ENCODE peak calls at places on chromosomes 1 and 21, in eight cellular contexts. U is cardiac muscle cell, J is glutamatergic neuron, B is GM13976, C is GM06990, T is WTC11, M is bronchial epithelial cell, Y is astrocyte of the spinal cord. D is an unnamed sample.

GRCh38 chr1:202976633-202977032 is 9.6 kb upstream of the CYB5R1 start:
- DNase-seq in B (no peak), U (no peak), T (no peak), Y (no peak), C (no peak), J (no peak), M (no peak), D (no peak)

GRCh38 chr1:64515427-64515826 is 45.5 kb downstream of the CACHD1 start:
- DNase-seq in U (no peak), C (no peak), M (peak), Y (peak), T (no peak), B (no peak), J (no peak), D (peak)

GRCh38 chr1:105485207-105485606 is 1571.3 kb upstream of the PRMT6 start:
- DNase-seq in M (peak), C (no peak), U (no peak), T (no peak), Y (peak), B (no peak), J (no peak), D (peak)

GRCh38 chr1:178541829-178542553 is 29.1 kb downstream of the TEX35 start:
- DNase-seq in Y (peak), T (peak), U (peak), B (peak), C (peak), J (peak), M (no peak), D (peak)

GRCh38 chr1:18009061-18009728 is 98.4 kb upstream of the IGSF21 start:
- DNase-seq in C (no peak), U (no peak), J (no peak), T (peak), Y (no peak), M (no peak), B (no peak), D (no peak)

GRCh38 chr1:72435025-72435424 is 152.7 kb upstream of the NEGR1 start:
- DNase-seq in C (no peak), Y (peak), M (peak), T (no peak), U (no peak), J (no peak), B (no peak), D (no peak)

GRCh38 chr21:46340998-46341397 is 17.0 kb downstream of the PCNT start:
- DNase-seq in U (no peak), M (no peak), Y (no peak), B (no peak), J (no peak), T (no peak), C (no peak), D (no peak)

GRCh38 chr1:25148673-25149300 is 83.5 kb downstream of the SYF2 start:
- DNase-seq in C (no peak), Y (no peak), J (no peak), T (no peak), B (peak), M (peak), U (no peak), D (peak)

GRCh38 chr1:110570307-110570706 is 35.9 kb downstream of the KCNA2 start:
- DNase-seq in Y (no peak), J (no peak), M (no peak), U (no peak), B (no peak), C (no peak), T (no peak), D (no peak)

GRCh38 chr1:116763787-116764465 is 9.7 kb downstream of the CD2 start:
- DNase-seq in T (peak), M (peak), J (peak), B (no peak), U (peak), C (no peak), Y (no peak), D (peak)

GRCh38 chr1:84573967-84574842 is at the start of gene CTBS:
- DNase-seq in U (peak), M (peak), J (peak), C (peak), T (peak), Y (peak), B (peak), D (peak)

GRCh38 chr1:236702995-236703394 is 16.7 kb downstream of the ACTN2 start:
- DNase-seq in J (no peak), U (peak), M (no peak), B (no peak), Y (no peak), T (no peak), C (no peak), D (no peak)

GRCh38 chr1:8690253-8690525 is 127.3 kb downstream of the RERE start:
- DNase-seq in M (no peak), C (no peak), T (no peak), J (no peak), B (no peak), U (no peak), Y (no peak), D (no peak)

GRCh38 chr1:114097109-114097508 is 56.6 kb downstream of the SYT6 start:
- DNase-seq in Y (no peak), M (no peak), U (no peak), T (no peak), C (no peak), B (no peak), J (no peak), D (no peak)

GRCh38 chr21:32143222-32143939 is 135.5 kb downstream of the MIS18A start:
- DNase-seq in J (no peak), M (no peak), C (no peak), B (no peak), U (no peak), Y (peak), T (peak), D (no peak)

GRCh38 chr1:145886811-145887210 is 1.1 kb upstream of the ANKRD35 start:
- DNase-seq in M (no peak), B (no peak), Y (no peak), J (no peak), U (no peak), T (no peak), C (no peak), D (no peak)

GRCh38 chr1:170620164-170620563 is 43.8 kb upstream of the PRRX1 start:
- DNase-seq in J (no peak), T (no peak), B (no peak), Y (no peak), U (no peak), C (no peak), M (no peak), D (no peak)

GRCh38 chr1:145805057-145805456 is 18.8 kb downstream of the RNF115 start:
- DNase-seq in U (no peak), J (no peak), T (no peak), M (peak), C (no peak), Y (peak), B (no peak), D (no peak)

GRCh38 chr1:182430263-182431068 is 19.5 kb upstream of the RGSL1 start:
- DNase-seq in Y (no peak), T (no peak), J (no peak), C (peak), U (no peak), B (peak), M (peak), D (no peak)

GRCh38 chr1:43577647-43578542 is 47.2 kb downstream of the PTPRF start:
- DNase-seq in U (no peak), C (no peak), M (no peak), J (peak), T (no peak), B (no peak), Y (no peak), D (no peak)

GRCh38 chr1:83689900-83690868 is 308.7 kb downstream of the TTLL7 start:
- DNase-seq in U (no peak), M (no peak), C (no peak), T (no peak), B (no peak), J (no peak), Y (peak), D (no peak)

GRCh38 chr21:43340491-43341348 is 86.2 kb downstream of the SIK1 start:
- DNase-seq in M (peak), B (no peak), C (no peak), J (no peak), T (no peak), U (no peak), Y (peak), D (peak)

GRCh38 chr1:151175036-151175741 is 592 bp downstream of the TMOD4 start:
- DNase-seq in U (no peak), B (no peak), T (no peak), M (no peak), C (no peak), Y (no peak), J (no peak), D (no peak)

GRCh38 chr21:44925027-44925755 is 4.5 kb upstream of the ITGB2 start:
- DNase-seq in B (no peak), U (no peak), Y (peak), M (peak), T (no peak), J (no peak), C (no peak), D (peak)

GRCh38 chr1:234968470-234968869 is 160.2 kb downstream of the TOMM20 start:
- DNase-seq in M (no peak), T (no peak), C (no peak), B (no peak), U (no peak), J (no peak), Y (no peak), D (peak)

GRCh38 chr1:93111561-93111960 is 32.5 kb downstream of the MTF2 start:
- DNase-seq in J (no peak), B (no peak), U (no peak), M (no peak), Y (peak), T (no peak), C (no peak), D (no peak)

GRCh38 chr1:87542697-87543096 is 214.0 kb downstream of the LMO4 start:
- DNase-seq in T (no peak), J (no peak), Y (no peak), B (no peak), U (no peak), M (no peak), C (no peak), D (no peak)

GRCh38 chr21:31967334-31967733 is 94.5 kb downstream of the HUNK start:
- DNase-seq in B (no peak), M (no peak), T (no peak), U (no peak), C (no peak), Y (no peak), J (no peak), D (no peak)

GRCh38 chr1:222547260-222547614 is 667 bp downstream of the HHIPL2 start:
- DNase-seq in T (no peak), J (no peak), B (no peak), U (no peak), Y (no peak), M (no peak), C (no peak), D (no peak)
- TF ChIP-seq CTCF in T (no peak), J (no peak), B (no peak), U (peak), Y (no peak), M (no peak), C (no peak), D (peak)

DNA sequence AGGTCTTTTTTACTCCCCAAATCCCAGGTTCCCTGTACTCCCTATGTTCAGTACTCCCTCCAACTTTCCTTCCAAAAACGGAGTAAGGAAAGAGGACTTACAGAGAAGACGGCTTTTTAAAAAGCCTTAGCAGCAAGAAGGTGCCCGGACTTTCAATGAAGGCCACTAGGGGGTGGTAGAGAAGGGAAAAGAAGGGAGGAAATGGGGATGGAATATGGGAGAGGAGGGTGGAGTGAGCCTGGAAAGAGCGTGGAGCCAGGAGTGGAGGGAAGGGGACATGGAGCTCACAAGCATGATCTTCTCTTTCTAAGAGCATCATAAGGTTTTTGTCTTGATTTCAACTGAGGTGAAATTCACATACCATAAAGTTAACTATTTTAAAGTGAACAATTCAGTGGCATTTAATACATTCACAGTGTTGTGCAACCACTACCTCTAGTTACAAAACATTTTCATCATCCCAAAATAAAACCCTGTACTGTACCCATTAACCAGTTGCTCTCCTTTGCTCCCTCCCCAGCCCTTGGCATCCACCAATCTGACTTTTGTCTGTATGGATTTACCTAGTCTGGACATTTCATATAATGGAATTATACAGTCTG is 129.9 kb downstream of the ZNF281 start:
- DNase-seq in J (peak), T (peak), Y (peak), M (peak), U (peak), B (peak), C (no peak), D (peak)
- TF ChIP-seq CTCF in J (peak), T (peak), Y (peak), M (peak), U (peak), B (peak), C (peak), D (peak)

GRCh38 chr1:48673725-48674124 is 103.0 kb downstream of the BEND5 start:
- DNase-seq in J (peak), U (peak), Y (no peak), C (no peak), T (peak), M (no peak), B (no peak), D (no peak)
- TF ChIP-seq CTCF in J (peak), U (peak), Y (no peak), C (peak), T (no peak), M (no peak), B (no peak), D (no peak)

DNA sequence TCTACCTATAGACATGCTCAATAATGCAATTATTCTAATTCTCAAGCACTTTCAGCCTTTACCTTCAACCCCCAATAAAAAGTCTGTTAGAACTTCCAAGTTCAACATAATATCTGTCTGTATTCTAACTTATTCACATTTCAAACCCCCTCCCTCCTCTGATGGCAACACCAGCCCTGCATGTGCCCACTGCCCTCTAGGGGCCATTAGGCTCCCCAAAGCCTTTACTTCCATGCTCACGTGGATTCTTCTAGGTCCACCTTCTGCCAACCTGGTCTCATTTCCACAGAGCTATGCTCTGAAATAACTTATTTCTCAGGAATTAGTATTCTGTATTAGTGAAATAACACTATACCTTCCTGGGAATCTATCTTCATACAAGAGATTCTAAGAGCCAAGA is 22.2 kb upstream of the KPRP start:
- DNase-seq in B (no peak), J (no peak), T (no peak), M (no peak), Y (no peak), C (no peak), U (no peak), D (peak)
- TF ChIP-seq CTCF in B (no peak), J (no peak), T (no peak), M (peak), Y (peak), C (peak), U (no peak), D (peak)

GRCh38 chr1:40650075-40650474 is 15.4 kb downstream of the RIMS3 start:
- DNase-seq in J (peak), C (no peak), U (peak), B (peak), T (peak), M (peak), Y (no peak), D (no peak)
- TF ChIP-seq CTCF in J (peak), C (peak), U (peak), B (peak), T (peak), M (peak), Y (peak), D (no peak)

DNA sequence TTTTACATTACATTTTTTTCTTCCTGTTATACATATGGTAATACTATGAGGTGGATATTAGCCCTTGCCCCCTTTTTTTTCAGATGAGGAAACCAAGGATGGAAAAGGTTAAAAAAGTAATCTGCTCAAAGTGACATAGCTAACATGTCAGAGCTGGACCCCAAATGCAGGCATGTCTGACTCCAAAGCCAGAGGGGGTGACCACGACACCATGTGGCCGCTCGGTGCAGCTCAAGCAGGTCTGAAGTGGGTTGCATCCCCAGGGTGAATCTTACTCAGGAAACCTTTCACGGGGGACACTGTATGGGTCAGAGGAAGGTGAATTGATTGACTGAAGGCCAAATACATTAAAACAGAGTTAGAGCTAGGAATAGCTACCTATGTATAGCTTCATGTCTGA is 34.8 kb downstream of the CD34 start:
- DNase-seq in C (no peak), B (no peak), M (no peak), Y (no peak), J (no peak), U (no peak), T (peak), D (no peak)
- TF ChIP-seq CTCF in C (peak), B (peak), M (no peak), Y (peak), J (no peak), U (peak), T (no peak), D (no peak)